ENCODE peak calls at places on chromosomes 5 and 9, in nine cellular contexts. Y is neural crest cell; P is astrocyte of the spinal cord; B is heart right ventricle; G is astrocyte of the cerebellum; A is lung; O is upper lobe of right lung; L is CD4-positive, alpha-beta T cell; J is fibroblast of lung. S is an unnamed sample.

GRCh38 chr9:137311971-137312851 is 10.1 kb upstream of the NRARP start:
- DNase-seq in A (no peak), O (peak; percentile 53), P (no peak), G (no peak), Y (no peak), B (no peak), J (no peak), L (no peak), S (peak; percentile 44)

GRCh38 chr5:8135742-8136141 is 266.8 kb downstream of the MTRR start:
- DNase-seq in P (no peak), O (no peak), A (no peak), J (no peak), L (no peak), G (no peak), Y (no peak), B (no peak), S (no peak)

GRCh38 chr9:2180171-2180570 is 165.0 kb downstream of the SMARCA2 start:
- DNase-seq in L (no peak), A (no peak), P (no peak), Y (no peak), J (no peak), G (no peak), B (no peak), O (no peak), S (no peak)

GRCh38 chr5:68545636-68546325 is 330.2 kb downstream of the PIK3R1 start:
- DNase-seq in A (no peak), Y (no peak), L (no peak), B (no peak), P (no peak), G (no peak), J (no peak), O (no peak), S (no peak)

GRCh38 chr9:87875839-87876545 is 6.7 kb upstream of the SPATA31E1 start:
- DNase-seq in L (no peak), P (no peak), Y (no peak), A (no peak), G (no peak), B (no peak), O (no peak), J (no peak), S (no peak)

GRCh38 chr5:91312698-91313097 is 70.4 kb downstream of the ARRDC3 start:
- DNase-seq in Y (no peak), G (no peak), P (no peak), B (no peak), L (no peak), A (no peak), O (no peak), J (no peak), S (no peak)

GRCh38 chr9:132578367-132578932 is 4.0 kb upstream of the BARHL1 start:
- DNase-seq in A (no peak), J (no peak), B (no peak), Y (no peak), L (no peak), P (no peak), G (no peak), O (no peak), S (no peak)

GRCh38 chr5:69512740-69513260 is 20.2 kb downstream of the OCLN start:
- DNase-seq in G (peak; percentile 49), L (no peak), P (peak; percentile 73), O (no peak), A (no peak), B (no peak), Y (no peak), J (peak; percentile 85), S (no peak)

GRCh38 chr9:12993432-12993831 is 218.6 kb downstream of the LURAP1L start:
- DNase-seq in A (no peak), G (no peak), O (no peak), J (peak; percentile 84), Y (no peak), L (no peak), P (peak; percentile 10), B (no peak), S (no peak)

GRCh38 chr5:78641060-78641474 is 7.5 kb downstream of the LHFPL2 start:
- DNase-seq in L (no peak), A (no peak), G (no peak), O (no peak), Y (no peak), J (no peak), P (no peak), B (no peak), S (no peak)

DNA sequence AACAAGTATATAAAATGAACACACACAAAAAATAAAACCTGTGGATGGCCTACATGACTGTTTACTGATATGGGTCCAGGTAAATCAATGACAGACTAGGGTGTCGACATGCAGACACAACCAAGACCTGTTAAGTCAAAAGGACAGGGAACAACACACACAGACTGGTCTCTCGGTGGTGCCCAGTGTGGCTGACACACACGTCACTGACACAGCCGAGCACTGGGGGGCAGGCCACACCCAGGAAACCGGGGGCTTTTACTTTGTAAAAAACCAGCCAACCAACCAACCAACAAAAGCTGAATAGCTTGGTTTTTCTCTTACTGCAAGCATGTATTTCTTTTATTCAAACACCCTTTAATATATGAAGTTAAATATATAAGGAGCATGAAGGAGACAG is 5.0 kb downstream of the FAM163B start:
- DNase-seq in A (no peak), G (no peak), L (no peak), B (no peak), Y (no peak), P (no peak), O (no peak), J (no peak), S (no peak)
- TF ChIP-seq CTCF in A (no peak), G (no peak), L (no peak), B (peak; percentile 18), Y (no peak), P (no peak), O (no peak), J (no peak), S (no peak)

DNA sequence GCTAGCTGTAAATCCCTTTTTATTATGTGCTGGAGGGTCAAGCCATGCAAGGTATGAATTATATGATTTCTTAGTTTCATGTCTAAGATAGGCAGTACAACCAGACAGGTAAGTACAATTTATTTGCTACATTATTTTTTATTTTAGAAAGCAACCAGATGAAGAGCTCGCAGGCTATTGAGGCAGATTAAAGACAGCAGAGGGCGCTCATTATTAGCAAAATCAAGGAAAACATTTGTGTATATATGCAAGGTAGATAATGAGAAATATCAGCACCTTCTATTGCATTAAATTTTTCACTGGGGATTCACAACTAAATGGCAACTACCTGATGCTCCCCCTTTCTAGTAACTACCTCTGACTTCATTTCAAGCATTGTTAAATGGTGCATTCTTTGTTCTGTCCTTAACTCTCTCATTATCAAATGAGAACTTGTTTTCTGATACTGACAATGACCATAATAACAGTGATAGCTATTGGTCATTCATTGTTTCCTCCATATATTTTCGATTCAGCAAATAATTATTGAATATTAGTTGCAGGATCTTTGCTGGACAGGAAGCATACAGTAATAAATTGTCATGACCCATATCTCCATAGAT is 8.6 kb downstream of the SCGB3A2 start:
- DNase-seq in G (peak; percentile 51), Y (peak; percentile 4), P (peak; percentile 55), L (no peak), J (peak; percentile 60), B (no peak), O (no peak), A (no peak), S (no peak)
- TF ChIP-seq CTCF in G (peak; percentile 69), Y (peak; percentile 77), P (peak; percentile 68), L (no peak), J (peak; percentile 25), B (peak; percentile 59), O (peak; percentile 56), A (peak; percentile 24), S (peak; percentile 50)

GRCh38 chr9:7665874-7666273 is 133.7 kb downstream of the DMAC1 start:
- DNase-seq in P (no peak), G (no peak), J (no peak), O (no peak), A (no peak), L (no peak), B (no peak), Y (no peak), S (no peak)
- TF ChIP-seq CTCF in P (no peak), G (no peak), J (no peak), O (no peak), A (no peak), L (no peak), B (no peak), Y (no peak), S (no peak)

GRCh38 chr5:132461235-132461634 is 29.3 kb downstream of the IRF1 start:
- DNase-seq in B (no peak), J (no peak), L (no peak), G (no peak), A (no peak), P (no peak), O (no peak), Y (no peak), S (no peak)

GRCh38 chr5:132460835-132461230 is 29.7 kb downstream of the IRF1 start:
- DNase-seq in L (no peak), G (no peak), Y (no peak), B (no peak), O (no peak), J (no peak), A (no peak), P (no peak), S (peak; percentile 7)

GRCh38 chr5:132461671-132462070 is 28.9 kb downstream of the IRF1 start:
- DNase-seq in L (no peak), A (no peak), O (no peak), Y (no peak), J (no peak), B (no peak), G (no peak), P (no peak), S (no peak)

GRCh38 chr5:132459031-132459982 is 31.3 kb downstream of the IRF1 start:
- DNase-seq in L (no peak), A (peak; percentile 48), Y (no peak), B (no peak), J (peak; percentile 87), O (peak; percentile 76), P (peak; percentile 94), G (peak; percentile 91), S (peak; percentile 60)

GRCh38 chr5:132459983-132460834 is 30.4 kb downstream of the IRF1 start:
- DNase-seq in O (no peak), G (no peak), B (peak; percentile 67), L (no peak), J (no peak), A (peak; percentile 56), P (no peak), Y (no peak), S (peak; percentile 23)
- TF ChIP-seq CTCF in O (peak; percentile 25), G (peak; percentile 41), B (peak; percentile 35), L (peak; percentile 27), J (no peak), A (no peak), P (peak; percentile 25), Y (peak; percentile 35), S (no peak)

GRCh38 chr5:181234116-181234454 is 9.6 kb downstream of the RACK1 start:
- DNase-seq in G (no peak), A (no peak), P (no peak), O (no peak), L (no peak), B (no peak), Y (no peak), J (no peak), S (no peak)
- TF ChIP-seq CTCF in G (no peak), A (no peak), P (no peak), O (no peak), L (no peak), B (no peak), Y (no peak), J (no peak), S (no peak)

S was measured in transverse colon.